ENCODE peak calls at places on chromosome 10, in eight cellular contexts. One of them, this sample, is unnamed.
A peak's percentile ranks its signal among the peaks of the same experiment; 100 is the strongest.

GRCh38 chr10:100710151-100710871 is 35.1 kb upstream of the PAX2 start:
- DNase-seq in cardiac muscle cell: peak; percentile 7
- DNase-seq in CD8-positive, alpha-beta T cell: no peak
- DNase-seq in GM23338: peak; percentile 57
- DNase-seq in left ventricle myocardium inferior: no peak
- DNase-seq in WERI-Rb-1: peak; percentile 53
- DNase-seq in upper lobe of left lung: no peak
- DNase-seq in AG09319: no peak
- DNase-seq in this sample: no peak

GRCh38 chr10:58756126-58756525 is 243.5 kb downstream of the BICC1 start:
- DNase-seq in AG09319: no peak
- DNase-seq in CD8-positive, alpha-beta T cell: no peak
- DNase-seq in upper lobe of left lung: no peak
- DNase-seq in WERI-Rb-1: no peak
- DNase-seq in cardiac muscle cell: peak; percentile 83
- DNase-seq in left ventricle myocardium inferior: no peak
- DNase-seq in GM23338: no peak
- DNase-seq in this sample: no peak

GRCh38 chr10:9643782-9644181 is 1373.9 kb upstream of the CELF2 start:
- DNase-seq in GM23338: no peak
- DNase-seq in AG09319: no peak
- DNase-seq in WERI-Rb-1: no peak
- DNase-seq in left ventricle myocardium inferior: no peak
- DNase-seq in CD8-positive, alpha-beta T cell: no peak
- DNase-seq in upper lobe of left lung: no peak
- DNase-seq in cardiac muscle cell: no peak
- DNase-seq in this sample: no peak

GRCh38 chr10:54363390-54363789 is 437.6 kb downstream of the PCDH15 start:
- DNase-seq in GM23338: no peak
- DNase-seq in cardiac muscle cell: no peak
- DNase-seq in left ventricle myocardium inferior: no peak
- DNase-seq in WERI-Rb-1: no peak
- DNase-seq in AG09319: no peak
- DNase-seq in CD8-positive, alpha-beta T cell: no peak
- DNase-seq in upper lobe of left lung: no peak
- DNase-seq in this sample: no peak

GRCh38 chr10:11006428-11006825 is 11.2 kb upstream of the CELF2 start:
- DNase-seq in WERI-Rb-1: no peak
- DNase-seq in upper lobe of left lung: no peak
- DNase-seq in AG09319: no peak
- DNase-seq in CD8-positive, alpha-beta T cell: no peak
- DNase-seq in GM23338: no peak
- DNase-seq in left ventricle myocardium inferior: no peak
- DNase-seq in cardiac muscle cell: no peak
- DNase-seq in this sample: no peak

GRCh38 chr10:119511828-119512515 is 30.5 kb downstream of the RGS10 start:
- DNase-seq in GM23338: no peak
- DNase-seq in AG09319: no peak
- DNase-seq in left ventricle myocardium inferior: no peak
- DNase-seq in WERI-Rb-1: no peak
- DNase-seq in upper lobe of left lung: no peak
- DNase-seq in CD8-positive, alpha-beta T cell: no peak
- DNase-seq in cardiac muscle cell: no peak
- DNase-seq in this sample: no peak

GRCh38 chr10:75035975-75036708 is 75.3 kb upstream of the SAMD8 start:
- DNase-seq in cardiac muscle cell: peak; percentile 39
- DNase-seq in AG09319: no peak
- DNase-seq in left ventricle myocardium inferior: no peak
- DNase-seq in WERI-Rb-1: no peak
- DNase-seq in upper lobe of left lung: no peak
- DNase-seq in GM23338: no peak
- DNase-seq in CD8-positive, alpha-beta T cell: no peak
- DNase-seq in this sample: no peak

GRCh38 chr10:96541921-96542320 is 28.2 kb upstream of the TLL2 start:
- DNase-seq in GM23338: no peak
- DNase-seq in cardiac muscle cell: no peak
- DNase-seq in upper lobe of left lung: no peak
- DNase-seq in AG09319: no peak
- DNase-seq in CD8-positive, alpha-beta T cell: no peak
- DNase-seq in WERI-Rb-1: no peak
- DNase-seq in left ventricle myocardium inferior: no peak
- DNase-seq in this sample: no peak

GRCh38 chr10:103763374-103764202 is 91.8 kb downstream of the SH3PXD2A start:
- DNase-seq in upper lobe of left lung: no peak
- DNase-seq in cardiac muscle cell: no peak
- DNase-seq in left ventricle myocardium inferior: no peak
- DNase-seq in GM23338: no peak
- DNase-seq in WERI-Rb-1: no peak
- DNase-seq in AG09319: no peak
- DNase-seq in CD8-positive, alpha-beta T cell: no peak
- DNase-seq in this sample: no peak

GRCh38 chr10:131781791-131782190 is 119.0 kb upstream of the PPP2R2D start:
- DNase-seq in cardiac muscle cell: no peak
- DNase-seq in upper lobe of left lung: no peak
- DNase-seq in CD8-positive, alpha-beta T cell: no peak
- DNase-seq in WERI-Rb-1: no peak
- DNase-seq in GM23338: no peak
- DNase-seq in AG09319: no peak
- DNase-seq in left ventricle myocardium inferior: no peak
- DNase-seq in this sample: no peak
- TF ChIP-seq CTCF in cardiac muscle cell: no peak
- TF ChIP-seq CTCF in upper lobe of left lung: no peak
- TF ChIP-seq CTCF in CD8-positive, alpha-beta T cell: no peak
- TF ChIP-seq CTCF in WERI-Rb-1: no peak
- TF ChIP-seq CTCF in GM23338: no peak
- TF ChIP-seq CTCF in AG09319: no peak
- TF ChIP-seq CTCF in left ventricle myocardium inferior: no peak
- TF ChIP-seq CTCF in this sample: no peak

GRCh38 chr10:42707229-42707628 is 68.9 kb upstream of the ZNF33B start:
- DNase-seq in GM23338: no peak
- DNase-seq in AG09319: no peak
- DNase-seq in CD8-positive, alpha-beta T cell: no peak
- DNase-seq in upper lobe of left lung: no peak
- DNase-seq in left ventricle myocardium inferior: no peak
- DNase-seq in cardiac muscle cell: no peak
- DNase-seq in WERI-Rb-1: no peak
- DNase-seq in this sample: no peak
- TF ChIP-seq CTCF in GM23338: no peak
- TF ChIP-seq CTCF in AG09319: no peak
- TF ChIP-seq CTCF in CD8-positive, alpha-beta T cell: no peak
- TF ChIP-seq CTCF in upper lobe of left lung: no peak
- TF ChIP-seq CTCF in left ventricle myocardium inferior: no peak
- TF ChIP-seq CTCF in cardiac muscle cell: no peak
- TF ChIP-seq CTCF in WERI-Rb-1: no peak
- TF ChIP-seq CTCF in this sample: no peak

GRCh38 chr10:60878224-60878623 is 65.8 kb downstream of the RHOBTB1 start:
- DNase-seq in cardiac muscle cell: no peak
- DNase-seq in left ventricle myocardium inferior: no peak
- DNase-seq in CD8-positive, alpha-beta T cell: no peak
- DNase-seq in upper lobe of left lung: no peak
- DNase-seq in WERI-Rb-1: no peak
- DNase-seq in GM23338: no peak
- DNase-seq in AG09319: no peak
- DNase-seq in this sample: no peak
- TF ChIP-seq CTCF in cardiac muscle cell: no peak
- TF ChIP-seq CTCF in left ventricle myocardium inferior: no peak
- TF ChIP-seq CTCF in CD8-positive, alpha-beta T cell: no peak
- TF ChIP-seq CTCF in upper lobe of left lung: no peak
- TF ChIP-seq CTCF in WERI-Rb-1: no peak
- TF ChIP-seq CTCF in GM23338: no peak
- TF ChIP-seq CTCF in AG09319: no peak
- TF ChIP-seq CTCF in this sample: no peak

DNA sequence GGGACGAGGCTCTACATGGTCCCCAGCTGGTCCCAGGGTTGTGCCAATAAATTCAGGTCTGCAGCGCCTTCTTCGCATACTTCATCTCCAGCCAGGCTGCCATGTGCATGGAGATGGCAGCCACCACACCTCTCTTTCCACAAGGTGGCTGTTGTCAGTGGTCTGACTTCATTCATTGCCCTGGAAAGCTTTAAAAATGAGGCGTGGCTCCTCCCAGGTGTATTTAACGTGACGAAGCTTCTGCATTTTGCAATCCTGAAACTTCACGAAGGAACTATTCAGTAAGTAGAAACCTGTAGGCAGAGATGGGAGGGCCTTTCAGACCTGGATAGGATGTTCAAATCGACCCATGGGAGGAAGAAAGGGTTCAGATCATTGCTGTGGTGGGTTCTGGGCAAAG is 53.7 kb downstream of the PFKFB3 start:
- DNase-seq in upper lobe of left lung: no peak
- DNase-seq in CD8-positive, alpha-beta T cell: no peak
- DNase-seq in AG09319: no peak
- DNase-seq in WERI-Rb-1: no peak
- DNase-seq in GM23338: no peak
- DNase-seq in cardiac muscle cell: no peak
- DNase-seq in left ventricle myocardium inferior: no peak
- DNase-seq in this sample: no peak
- TF ChIP-seq CTCF in upper lobe of left lung: no peak
- TF ChIP-seq CTCF in CD8-positive, alpha-beta T cell: no peak
- TF ChIP-seq CTCF in AG09319: no peak
- TF ChIP-seq CTCF in WERI-Rb-1: no peak
- TF ChIP-seq CTCF in GM23338: no peak
- TF ChIP-seq CTCF in cardiac muscle cell: no peak
- TF ChIP-seq CTCF in left ventricle myocardium inferior: no peak
- TF ChIP-seq CTCF in this sample: no peak